ENCODE peak calls at places on chromosomes 16 and 17, in five cellular contexts. R is adrenal gland; Q is CD4-positive, CD25-positive, alpha-beta regulatory T cell; M is fibroblast of lung; J is stomach. O is an unnamed sample. For H3K4me1, the result is how much of the 10 kb centered on the place peaks cover.

GRCh38 chr17:66547170-66547865 is 244.9 kb downstream of the PRKCA start:
- DNase-seq in R (no peak), Q (no peak), M (no peak), J (no peak), O (no peak)

GRCh38 chr16:4894276-4895150 is 42.4 kb downstream of the PPL start:
- DNase-seq in R (no peak), Q (no peak), M (no peak), J (no peak), O (no peak)

GRCh38 chr17:35793257-35793656 is 2.2 kb downstream of the MMP28 start:
- DNase-seq in R (no peak), Q (no peak), M (no peak), J (no peak), O (no peak)

GRCh38 chr16:24007934-24008333 is 172.2 kb downstream of the PRKCB start:
- DNase-seq in R (no peak), Q (no peak), M (no peak), J (no peak), O (no peak)

GRCh38 chr16:74984194-74984669 is 691 bp downstream of the WDR59 start:
- DNase-seq in R (no peak), Q (no peak), M (peak), J (no peak), O (no peak)

GRCh38 chr17:31320791-31321190 is 631 bp downstream of the EVI2A start:
- DNase-seq in R (no peak), Q (no peak), M (peak), J (no peak), O (no peak)

GRCh38 chr16:61014869-61015268 is 1021.4 kb downstream of the CDH8 start:
- DNase-seq in R (no peak), Q (no peak), M (no peak), J (no peak), O (no peak)

GRCh38 chr16:15545544-15545943 is 97.4 kb downstream of the MARF1 start:
- DNase-seq in R (no peak), Q (no peak), M (no peak), J (no peak), O (no peak)

GRCh38 chr17:77372444-77373297 is 231.9 kb downstream of the SEC14L1 start:
- DNase-seq in R (peak), Q (peak), M (peak), J (peak), O (peak)

GRCh38 chr17:11935734-11936406 is 61.4 kb downstream of the ZNF18 start:
- DNase-seq in R (peak), Q (no peak), M (peak), J (no peak), O (no peak)

GRCh38 chr16:47970291-47970931 is 185.4 kb downstream of the ABCC12 start:
- DNase-seq in R (no peak), Q (no peak), M (peak), J (no peak), O (no peak)

GRCh38 chr16:27450836-27451341 is 48.9 kb downstream of the IL21R start:
- DNase-seq in R (no peak), Q (no peak), M (no peak), J (no peak), O (no peak)

GRCh38 chr17:73532441-73532901 is 111.8 kb downstream of the SDK2 start:
- DNase-seq in R (no peak), Q (no peak), M (no peak), J (no peak), O (no peak)

GRCh38 chr16:74987027-74987681 is 2.2 kb upstream of the WDR59 start:
- DNase-seq in R (no peak), Q (no peak), M (no peak), J (no peak), O (no peak)

GRCh38 chr16:3129137-3130131 is 5.4 kb upstream of the ZNF213 start:
- DNase-seq in R (peak), Q (peak), M (peak), J (peak), O (peak)

GRCh38 chr16:89841275-89841674 is 13.0 kb downstream of the SPIRE2 start:
- DNase-seq in R (no peak), Q (peak), M (no peak), J (no peak), O (no peak)

GRCh38 chr16:65524997-65525396 is 403.1 kb upstream of the CDH11 start:
- DNase-seq in R (no peak), Q (no peak), M (peak), J (no peak), O (no peak)

GRCh38 chr16:82755570-82756282 is 129.0 kb downstream of the CDH13 start:
- DNase-seq in R (no peak), Q (no peak), M (peak), J (no peak), O (no peak)

GRCh38 chr16:86581458-86581857 is 3.1 kb downstream of the FOXL1 start:
- DNase-seq in R (no peak), Q (no peak), M (peak), J (no peak), O (no peak)
- H3K4me1 ChIP-seq in R (under half), Q (under half), M (under half), J (under half), O (under half)

DNA sequence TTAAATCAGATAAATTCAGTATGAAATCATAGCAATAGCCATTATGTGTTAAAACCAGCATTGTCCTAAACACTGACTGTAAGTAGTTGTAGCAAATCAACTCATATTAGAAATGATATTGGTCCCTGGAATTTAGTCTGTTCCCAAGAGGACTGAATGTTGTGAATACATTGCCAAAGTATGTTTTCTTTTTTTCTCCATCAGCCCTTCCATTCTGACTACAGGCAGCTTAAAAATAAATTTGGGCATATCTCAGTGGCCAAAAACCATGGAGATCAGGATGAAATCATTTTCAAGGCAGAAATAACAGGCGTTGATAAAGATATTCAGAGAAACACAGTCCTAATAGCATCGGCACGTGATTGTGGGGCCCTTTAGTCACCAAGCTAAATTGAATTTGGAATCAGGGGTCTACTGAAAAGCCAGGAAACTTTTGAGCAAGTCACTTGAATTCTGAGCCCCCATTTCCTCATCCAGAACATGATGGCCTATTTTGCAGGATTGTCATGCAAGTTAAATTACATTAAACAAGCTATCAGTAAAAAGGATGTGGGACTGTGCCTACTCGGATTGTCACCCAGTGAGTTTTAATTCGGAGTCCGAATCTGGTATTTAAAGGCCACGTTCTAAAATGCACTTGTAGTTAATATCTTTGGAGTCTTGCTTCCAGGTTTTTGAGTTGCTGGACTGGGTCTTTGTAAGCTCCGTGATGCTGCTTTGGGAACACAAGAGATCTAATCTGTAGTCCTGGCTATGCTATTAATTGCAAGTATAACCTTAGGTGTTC is 17.0 kb downstream of the HLF start:
- DNase-seq in R (no peak), Q (no peak), M (no peak), J (no peak), O (no peak)
- H3K4me1 ChIP-seq in R (under half), Q (under half), M (under half), J (under half), O (half or more)

DNA sequence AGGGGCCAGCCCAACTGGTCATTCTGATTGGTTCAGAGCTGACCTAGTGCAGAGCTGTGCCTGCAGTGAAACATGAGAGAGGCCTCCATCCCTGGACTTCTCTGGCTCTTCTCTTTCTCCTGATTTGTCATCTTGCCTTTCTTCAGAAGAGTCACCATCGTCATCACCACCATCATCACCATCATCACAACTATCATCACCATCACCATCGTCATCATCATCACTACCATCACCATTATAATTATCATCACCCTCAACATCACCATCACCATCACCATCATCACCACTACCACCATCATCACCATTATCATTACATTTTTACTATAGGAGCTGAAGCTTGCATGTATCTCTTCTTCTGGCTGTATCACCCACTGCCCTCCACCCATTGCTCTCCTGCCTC is 94.5 kb upstream of the FAM20A start:
- DNase-seq in R (no peak), Q (no peak), M (no peak), J (no peak), O (no peak)
- H3K4me1 ChIP-seq in R (under half), Q (under half), M (under half), J (under half), O (under half)

GRCh38 chr16:57670206-57670605 is 2.1 kb downstream of the ADGRG3 start:
- DNase-seq in R (no peak), Q (no peak), M (no peak), J (no peak), O (no peak)

GRCh38 chr16:57667526-57668258 is 414 bp upstream of the ADGRG3 start:
- DNase-seq in R (peak), Q (no peak), M (no peak), J (peak), O (peak)

GRCh38 chr16:57668259-57668563 is at the start of gene ADGRG3:
- DNase-seq in R (no peak), Q (no peak), M (no peak), J (no peak), O (no peak)

GRCh38 chr16:57668630-57669475 is 747 bp downstream of the ADGRG3 start:
- DNase-seq in R (no peak), Q (no peak), M (no peak), J (no peak), O (no peak)

GRCh38 chr16:57669476-57670162 is 1.5 kb downstream of the ADGRG3 start:
- DNase-seq in R (no peak), Q (no peak), M (no peak), J (no peak), O (no peak)
- H3K4me1 ChIP-seq in R (under half), Q (under half), M (under half), J (under half), O (under half)

GRCh38 chr16:84739349-84740124 is 39.7 kb downstream of the USP10 start:
- DNase-seq in R (no peak), Q (no peak), M (peak), J (no peak), O (no peak)

GRCh38 chr16:84738255-84739038 is 38.6 kb downstream of the USP10 start:
- DNase-seq in R (peak), Q (peak), M (peak), J (peak), O (peak)

GRCh38 chr16:84740596-84741071 is 40.8 kb downstream of the USP10 start:
- DNase-seq in R (no peak), Q (no peak), M (no peak), J (no peak), O (peak)

GRCh38 chr16:84742561-84743200 is 42.9 kb downstream of the USP10 start:
- DNase-seq in R (no peak), Q (no peak), M (no peak), J (no peak), O (no peak)

DNA sequence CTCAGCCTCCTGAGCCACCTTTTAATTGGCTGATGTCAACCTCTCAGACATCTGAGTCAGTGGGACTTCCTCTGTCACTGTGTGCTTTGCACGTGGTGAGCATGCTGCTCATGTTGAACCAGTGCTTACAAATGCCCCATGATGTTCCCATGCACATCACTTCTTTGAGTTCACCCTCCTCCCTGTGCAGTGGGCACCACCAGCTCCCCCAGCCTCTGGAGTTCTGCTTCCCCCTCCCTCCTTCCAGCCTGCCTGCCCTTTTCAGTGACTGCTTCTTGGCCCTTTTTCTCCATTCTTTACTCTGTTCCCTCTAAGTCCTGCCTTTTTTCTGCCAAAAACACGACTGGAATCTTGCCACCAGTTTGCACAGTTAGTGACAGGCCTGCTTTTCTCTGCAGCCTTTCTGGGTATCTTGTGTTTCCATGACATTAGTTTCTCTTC is 41.6 kb downstream of the USP10 start:
- DNase-seq in R (no peak), Q (no peak), M (peak), J (no peak), O (no peak)
- H3K4me1 ChIP-seq in R (under half), Q (under half), M (under half), J (under half), O (under half)

GRCh38 chr17:81398170-81398854 is 3.1 kb downstream of the BAHCC1 start:
- DNase-seq in R (no peak), Q (no peak), M (peak), J (no peak), O (no peak)

GRCh38 chr17:81396278-81396721 is 1.0 kb downstream of the BAHCC1 start:
- DNase-seq in R (no peak), Q (no peak), M (no peak), J (no peak), O (no peak)

GRCh38 chr17:81395600-81396277 is 482 bp downstream of the BAHCC1 start:
- DNase-seq in R (no peak), Q (no peak), M (peak), J (no peak), O (no peak)

GRCh38 chr17:81397314-81398169 is 2.3 kb downstream of the BAHCC1 start:
- DNase-seq in R (no peak), Q (no peak), M (peak), J (peak), O (no peak)

DNA sequence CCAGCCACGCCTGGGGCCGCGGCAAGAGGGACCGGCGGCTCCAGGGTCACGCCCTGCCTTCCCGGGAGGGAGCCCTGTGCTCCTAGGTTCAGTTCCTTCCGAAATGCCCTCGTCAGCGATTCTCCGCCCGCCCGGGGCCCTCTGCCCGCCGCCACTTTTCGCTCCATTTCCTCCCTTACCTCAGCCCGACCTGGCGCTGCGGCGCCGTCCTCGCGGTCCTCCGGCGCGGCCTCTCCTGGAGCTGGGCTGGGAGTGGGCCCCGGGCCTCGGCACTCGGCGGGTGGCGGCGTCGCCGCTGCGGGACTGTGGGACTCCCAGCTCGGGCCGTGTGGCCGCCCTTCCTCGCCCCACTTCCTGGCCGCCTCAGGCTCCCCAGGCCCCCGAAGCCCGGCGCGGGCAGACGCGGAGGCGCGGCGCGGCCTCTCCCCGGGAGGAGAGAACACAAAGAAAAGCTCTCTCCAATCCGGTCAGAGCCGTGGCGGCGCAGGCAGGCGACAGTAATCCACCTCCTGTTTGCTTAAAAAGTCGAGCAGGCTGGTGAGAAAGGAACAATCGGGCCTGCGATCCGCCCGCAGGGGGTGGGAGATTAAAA is 1.6 kb downstream of the BAHCC1 start:
- DNase-seq in R (no peak), Q (no peak), M (peak), J (peak), O (no peak)
- H3K4me1 ChIP-seq in R (under half), Q (half or more), M (under half), J (under half), O (under half)

GRCh38 chr17:50205111-50205821 is 3.8 kb upstream of the COL1A1 start:
- DNase-seq in R (no peak), Q (no peak), M (peak), J (no peak), O (no peak)

GRCh38 chr17:50203086-50203485 is 1.7 kb upstream of the COL1A1 start:
- DNase-seq in R (no peak), Q (no peak), M (peak), J (no peak), O (no peak)

GRCh38 chr17:50205931-50206505 is 4.6 kb upstream of the COL1A1 start:
- DNase-seq in R (no peak), Q (no peak), M (no peak), J (no peak), O (no peak)

GRCh38 chr17:50204431-50204830 is 3.0 kb upstream of the COL1A1 start:
- DNase-seq in R (no peak), Q (no peak), M (no peak), J (no peak), O (no peak)

GRCh38 chr17:50203589-50204345 is 2.3 kb upstream of the COL1A1 start:
- DNase-seq in R (no peak), Q (no peak), M (peak), J (no peak), O (no peak)
- H3K4me1 ChIP-seq in R (under half), Q (under half), M (under half), J (under half), O (under half)

GRCh38 chr17:9907883-9908648 is 3.0 kb upstream of the RCVRN start:
- DNase-seq in R (no peak), Q (no peak), M (no peak), J (no peak), O (no peak)

GRCh38 chr17:9906616-9907015 is 1.5 kb upstream of the RCVRN start:
- DNase-seq in R (no peak), Q (no peak), M (no peak), J (no peak), O (no peak)

GRCh38 chr17:9907131-9907530 is 2.1 kb upstream of the RCVRN start:
- DNase-seq in R (no peak), Q (no peak), M (no peak), J (no peak), O (no peak)

GRCh38 chr17:9911089-9911488 is 6.0 kb upstream of the RCVRN start:
- DNase-seq in R (no peak), Q (no peak), M (no peak), J (no peak), O (no peak)

DNA sequence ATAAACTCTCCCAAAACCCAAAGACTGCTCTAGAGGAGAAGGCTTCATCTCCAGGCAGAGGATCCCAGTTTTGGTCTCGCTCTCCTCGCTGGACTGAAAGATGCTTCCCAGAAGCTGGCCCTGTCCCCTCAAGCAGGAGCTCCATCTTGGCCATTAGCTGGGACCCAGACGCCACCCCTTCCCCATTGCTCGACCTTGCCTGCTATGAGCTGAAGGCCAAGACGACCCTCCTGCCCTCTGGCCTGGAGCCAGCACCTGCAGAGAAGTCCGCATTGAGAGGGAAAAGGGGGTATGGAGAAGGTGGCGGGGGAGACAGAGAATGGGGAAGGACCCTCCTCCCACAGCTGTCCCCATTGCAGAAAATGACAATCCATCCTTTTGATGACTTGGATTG is 3.6 kb upstream of the RCVRN start:
- DNase-seq in R (no peak), Q (no peak), M (no peak), J (no peak), O (no peak)
- H3K4me1 ChIP-seq in R (under half), Q (under half), M (under half), J (under half), O (under half)

DNA sequence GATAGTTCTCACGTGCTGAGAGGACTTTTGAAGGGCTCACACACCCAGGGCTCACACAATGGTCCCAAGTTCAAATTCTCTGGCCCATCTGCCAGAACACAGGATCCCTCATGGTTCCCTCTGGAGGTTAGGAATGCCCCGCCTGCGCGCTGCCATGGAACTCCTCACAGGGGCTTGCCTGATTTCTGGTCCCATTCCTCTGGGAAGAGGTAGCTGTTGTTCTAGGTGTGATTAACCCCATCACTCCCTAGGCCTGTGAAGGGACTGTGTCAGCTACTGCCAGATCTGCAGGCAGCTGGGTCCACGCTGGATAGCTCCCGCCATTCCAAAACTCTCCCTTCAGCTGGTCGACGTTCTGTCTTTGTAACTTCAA is 2.3 kb upstream of the ARMC5 start:
- DNase-seq in R (no peak), Q (no peak), M (no peak), J (no peak), O (no peak)
- H3K4me1 ChIP-seq in R (under half), Q (half or more), M (under half), J (half or more), O (under half)

GRCh38 chr17:8466466-8466865 is 30.8 kb downstream of the NDEL1 start:
- DNase-seq in R (no peak), Q (no peak), M (peak), J (no peak), O (no peak)
- H3K4me1 ChIP-seq in R (under half), Q (under half), M (under half), J (under half), O (under half)

O was measured in right lobe of liver.